ENCODE peak calls at places on chromosome 17, in five cellular contexts. J, M, E, G and W are unnamed samples.

GRCh38 chr17:17937450-17937849 is 34.8 kb downstream of the TOM1L2 start:
- DNase-seq in J (peak; percentile 68), M (peak; percentile 41), E (no peak), G (no peak), W (no peak)

GRCh38 chr17:48554412-48555090 is 9.6 kb upstream of the HOXB2 start:
- DNase-seq in J (no peak), M (no peak), E (no peak), G (no peak), W (no peak)

GRCh38 chr17:28348979-28349378 is 8.3 kb downstream of the POLDIP2 start:
- DNase-seq in J (no peak), M (no peak), E (no peak), G (no peak), W (no peak)

GRCh38 chr17:76276461-76277299 is 11.5 kb downstream of the UBALD2 start:
- DNase-seq in J (no peak), M (peak; percentile 89), E (no peak), G (no peak), W (no peak)

GRCh38 chr17:80786887-80787286 is 204.8 kb upstream of the CHMP6 start:
- DNase-seq in J (no peak), M (no peak), E (no peak), G (no peak), W (no peak)

GRCh38 chr17:60167095-60167741 is 17.4 kb downstream of the CA4 start:
- DNase-seq in J (no peak), M (no peak), E (no peak), G (no peak), W (no peak)

GRCh38 chr17:65054602-65055001 is 1.9 kb downstream of the GNA13 start:
- DNase-seq in J (no peak), M (peak; percentile 33), E (no peak), G (no peak), W (no peak)

GRCh38 chr17:81524063-81524864 is 3.9 kb upstream of the FSCN2 start:
- DNase-seq in J (no peak), M (no peak), E (no peak), G (no peak), W (peak; percentile 11)

GRCh38 chr17:18025596-18026407 is 13.2 kb downstream of the ATPAF2 start:
- DNase-seq in J (no peak), M (peak; percentile 94), E (no peak), G (peak; percentile 19), W (no peak)

GRCh38 chr17:50608700-50609375 is 25.8 kb upstream of the ABCC3 start:
- DNase-seq in J (no peak), M (no peak), E (no peak), G (no peak), W (no peak)